ENCODE peak calls at places on chromosomes 7 and 10, in five cellular contexts. L is astrocyte; G is omental fat pad; Q is posterior vena cava; K is stimulated activated CD8-positive, alpha-beta memory T cell treated with anti-CD3 and anti-CD28 coated beads, Interleukin-2, amount 100 ng/mL, for 48 hours. D is an unnamed sample.

GRCh38 chr10:93417886-93418285 is 64.2 kb downstream of the MYOF start:
- DNase-seq in L (no peak), G (no peak), Q (peak; percentile 23), K (no peak), D (no peak)

GRCh38 chr10:35463105-35463867 is 127.0 kb downstream of the CCNY start:
- DNase-seq in L (no peak), G (no peak), Q (no peak), K (no peak), D (no peak)

GRCh38 chr7:39005461-39005860 is 27.8 kb downstream of the POU6F2 start:
- DNase-seq in L (no peak), G (no peak), Q (no peak), K (no peak), D (no peak)

GRCh38 chr7:132581431-132581830 is 5.2 kb upstream of the PLXNA4 start:
- DNase-seq in L (no peak), G (no peak), Q (no peak), K (no peak), D (no peak)

GRCh38 chr7:91050677-91051076 is 213.6 kb upstream of the FZD1 start:
- DNase-seq in L (no peak), G (no peak), Q (no peak), K (no peak), D (no peak)

GRCh38 chr10:96509017-96509641 is 4.6 kb downstream of the TLL2 start:
- DNase-seq in L (peak; percentile 91), G (no peak), Q (no peak), K (no peak), D (no peak)

GRCh38 chr10:14302035-14302434 is 28.7 kb downstream of the FRMD4A start:
- DNase-seq in L (peak; percentile 16), G (no peak), Q (no peak), K (no peak), D (peak; percentile 2)

GRCh38 chr10:59580257-59580863 is 129.3 kb downstream of the SLC16A9 start:
- DNase-seq in L (peak; percentile 25), G (no peak), Q (no peak), K (no peak), D (peak; percentile 39)

GRCh38 chr7:48130658-48131108 is 40.6 kb upstream of the ABCA13 start:
- DNase-seq in L (peak; percentile 49), G (no peak), Q (no peak), K (no peak), D (no peak)

GRCh38 chr7:85554294-85554877 is 367.5 kb upstream of the SEMA3D start:
- DNase-seq in L (peak; percentile 67), G (no peak), Q (no peak), K (no peak), D (peak; percentile 74)

GRCh38 chr10:92768104-92768503 is 78.3 kb downstream of the HHEX start:
- DNase-seq in L (no peak), G (no peak), Q (no peak), K (no peak), D (no peak)

GRCh38 chr10:72276421-72277339 is 3.0 kb downstream of the DDIT4 start:
- DNase-seq in L (no peak), G (no peak), Q (no peak), K (no peak), D (no peak)

GRCh38 chr10:30189254-30189583 is 129.8 kb upstream of the JCAD start:
- DNase-seq in L (no peak), G (no peak), Q (no peak), K (no peak), D (no peak)

GRCh38 chr10:14391342-14391741 is 60.6 kb upstream of the FRMD4A start:
- DNase-seq in L (no peak), G (no peak), Q (no peak), K (no peak), D (no peak)

GRCh38 chr7:70721500-70721899 is 410.4 kb upstream of the GALNT17 start:
- DNase-seq in L (no peak), G (no peak), Q (no peak), K (no peak), D (no peak)

GRCh38 chr10:121112618-121113384 is 261.6 kb downstream of the WDR11 start:
- DNase-seq in L (no peak), G (no peak), Q (no peak), K (no peak), D (no peak)

GRCh38 chr10:31083765-31084184 is 52.1 kb upstream of the ZNF438 start:
- DNase-seq in L (peak; percentile 22), G (no peak), Q (no peak), K (peak; percentile 52), D (peak; percentile 77)

GRCh38 chr10:27345455-27345909 is 104.9 kb upstream of the ACBD5 start:
- DNase-seq in L (no peak), G (no peak), Q (no peak), K (no peak), D (no peak)

GRCh38 chr7:36763084-36763807 is 39.0 kb upstream of the AOAH start:
- DNase-seq in L (peak; percentile 48), G (no peak), Q (no peak), K (no peak), D (no peak)

GRCh38 chr10:124294811-124295770 is 123.6 kb downstream of the OAT start:
- DNase-seq in L (no peak), G (peak; percentile 13), Q (peak; percentile 55), K (no peak), D (no peak)

GRCh38 chr7:92717982-92718716 is 118.2 kb downstream of the CDK6 start:
- DNase-seq in L (peak; percentile 82), G (no peak), Q (peak; percentile 79), K (peak; percentile 52), D (peak; percentile 85)

GRCh38 chr10:27745380-27745718 is 270 bp downstream of the MKX start:
- DNase-seq in L (no peak), G (no peak), Q (no peak), K (no peak), D (no peak)

GRCh38 chr7:136066304-136067143 is 89.4 kb upstream of the MTPN start:
- DNase-seq in L (no peak), G (no peak), Q (no peak), K (no peak), D (no peak)

GRCh38 chr7:373818-374705 is 84.1 kb downstream of the FOXL3 start:
- DNase-seq in L (no peak), G (no peak), Q (peak; percentile 64), K (no peak), D (no peak)

GRCh38 chr10:70958396-70958795 is 70.0 kb upstream of the PCBD1 start:
- DNase-seq in L (peak; percentile 57), G (no peak), Q (peak; percentile 44), K (no peak), D (no peak)

GRCh38 chr7:36391436-36392198 is 2.0 kb downstream of the ANLN start:
- DNase-seq in L (no peak), G (no peak), Q (no peak), K (no peak), D (peak; percentile 63)

GRCh38 chr7:85191383-85191782 is 4.5 kb upstream of the SEMA3D start:
- DNase-seq in L (peak; percentile 21), G (no peak), Q (no peak), K (no peak), D (peak; percentile 63)

GRCh38 chr7:114312649-114313048 is 102.0 kb upstream of the FOXP2 start:
- DNase-seq in L (no peak), G (no peak), Q (no peak), K (no peak), D (no peak)

GRCh38 chr7:45993621-45994020 is 72.5 kb upstream of the IGFBP3 start:
- DNase-seq in L (no peak), G (no peak), Q (no peak), K (no peak), D (no peak)

GRCh38 chr7:16357921-16358320 is 63.4 kb downstream of the CRPPA start:
- DNase-seq in L (no peak), G (no peak), Q (no peak), K (no peak), D (no peak)

GRCh38 chr10:69375307-69376151 is 41.2 kb downstream of the TACR2 start:
- DNase-seq in L (no peak), G (no peak), Q (no peak), K (no peak), D (no peak)

D was measured in HT-29.